ENCODE peak calls at places on chromosome 6, in ten cellular contexts. N is kidney epithelial cell, D is AG04450, E is heart left ventricle, A is left ventricle myocardium inferior, Q is upper lobe of right lung, C is cardiac muscle cell, M is mammary epithelial cell, L is astrocyte, T is lower lobe of right lung. Y is an unnamed sample.

GRCh38 chr6:119174879-119175817 is 96.7 kb upstream of the FAM184A start:
- DNase-seq in N (no peak), D (no peak), E (no peak), A (no peak), Q (no peak), C (no peak), M (no peak), L (peak), T (no peak), Y (peak)

GRCh38 chr6:142680308-142680707 is 264.7 kb downstream of the HIVEP2 start:
- DNase-seq in N (no peak), D (no peak), E (no peak), A (no peak), Q (no peak), C (no peak), M (peak), L (peak), T (no peak), Y (peak)

GRCh38 chr6:35073766-35074471 is 67.2 kb downstream of the TCP11 start:
- DNase-seq in N (no peak), D (no peak), E (no peak), A (peak), Q (no peak), C (no peak), M (no peak), L (no peak), T (peak), Y (no peak)

GRCh38 chr6:57158658-57159057 is 13.5 kb upstream of the BAG2 start:
- DNase-seq in N (no peak), D (no peak), E (no peak), A (no peak), Q (no peak), C (no peak), M (peak), L (no peak), T (no peak), Y (no peak)

GRCh38 chr6:137840252-137840651 is 26.8 kb upstream of the TNFAIP3 start:
- DNase-seq in N (no peak), D (no peak), E (no peak), A (no peak), Q (no peak), C (no peak), M (no peak), L (no peak), T (no peak), Y (no peak)

GRCh38 chr6:35611235-35611634 is 77.5 kb downstream of the FKBP5 start:
- DNase-seq in N (no peak), D (no peak), E (no peak), A (no peak), Q (no peak), C (peak), M (no peak), L (peak), T (no peak), Y (peak)

GRCh38 chr6:37072526-37072925 is 67.1 kb downstream of the FGD2 start:
- DNase-seq in N (no peak), D (no peak), E (no peak), A (no peak), Q (no peak), C (no peak), M (no peak), L (no peak), T (no peak), Y (no peak)

GRCh38 chr6:83226517-83226916 is 33.4 kb downstream of the RWDD2A start:
- DNase-seq in N (no peak), D (no peak), E (no peak), A (no peak), Q (no peak), C (no peak), M (no peak), L (peak), T (no peak), Y (no peak)

GRCh38 chr6:128519931-128520435 is 416 bp downstream of the PTPRK start:
- DNase-seq in N (no peak), D (no peak), E (no peak), A (peak), Q (peak), C (no peak), M (peak), L (peak), T (peak), Y (no peak)

GRCh38 chr6:91117550-91117949 is 530.7 kb upstream of the MAP3K7 start:
- DNase-seq in N (no peak), D (no peak), E (no peak), A (no peak), Q (no peak), C (no peak), M (no peak), L (no peak), T (no peak), Y (no peak)

GRCh38 chr6:33926451-33926850 is 122.6 kb upstream of the MLN start:
- DNase-seq in N (no peak), D (no peak), E (no peak), A (no peak), Q (no peak), C (no peak), M (peak), L (peak), T (no peak), Y (no peak)

GRCh38 chr6:170289108-170289931 is 1.6 kb downstream of the DLL1 start:
- DNase-seq in N (no peak), D (no peak), E (no peak), A (no peak), Q (no peak), C (no peak), M (peak), L (no peak), T (no peak), Y (no peak)
- TF ChIP-seq CTCF in N (no peak), D (no peak), E (no peak), A (no peak), Q (no peak), C (no peak), M (no peak), L (no peak), T (no peak), Y (no peak)

GRCh38 chr6:26484161-26484560 is 15.9 kb upstream of the BTN1A1 start:
- DNase-seq in N (no peak), D (no peak), E (no peak), A (no peak), Q (no peak), C (no peak), M (no peak), L (no peak), T (no peak), Y (no peak)

GRCh38 chr6:26485401-26485800 is 14.7 kb upstream of the BTN1A1 start:
- DNase-seq in N (no peak), D (no peak), E (no peak), A (no peak), Q (no peak), C (no peak), M (no peak), L (no peak), T (no peak), Y (no peak)

GRCh38 chr6:26486358-26486757 is 13.7 kb upstream of the BTN1A1 start:
- DNase-seq in N (no peak), D (no peak), E (no peak), A (no peak), Q (no peak), C (no peak), M (no peak), L (no peak), T (no peak), Y (no peak)

GRCh38 chr6:26482338-26482737 is 17.8 kb upstream of the BTN1A1 start:
- DNase-seq in N (no peak), D (no peak), E (no peak), A (no peak), Q (no peak), C (no peak), M (no peak), L (no peak), T (no peak), Y (no peak)

DNA sequence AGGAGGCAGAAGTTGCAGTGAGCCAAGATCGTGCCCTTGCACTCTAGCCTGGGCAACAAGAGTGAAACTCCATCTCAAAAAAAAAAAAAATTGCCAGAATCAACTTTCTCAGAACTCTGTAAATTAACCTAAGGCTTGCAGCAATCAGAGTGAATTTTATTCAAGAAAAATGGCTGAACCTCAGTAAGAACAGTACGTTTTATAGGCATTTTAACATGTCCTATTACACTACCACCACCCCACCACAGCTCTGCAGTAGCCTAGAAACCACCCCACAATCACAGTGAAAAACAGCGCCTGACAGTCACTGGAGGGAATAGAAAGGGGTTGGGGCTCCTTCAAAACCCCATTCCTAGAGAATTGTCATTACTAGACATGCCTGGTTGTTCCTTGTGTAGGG is 16.4 kb upstream of the BTN1A1 start:
- DNase-seq in N (no peak), D (no peak), E (no peak), A (no peak), Q (no peak), C (no peak), M (no peak), L (no peak), T (no peak), Y (no peak)
- H3K4me3 ChIP-seq in N (no peak), D (no peak), E (no peak), A (no peak), Q (no peak), C (no peak), M (no peak), L (no peak), T (no peak), Y (no peak)

DNA sequence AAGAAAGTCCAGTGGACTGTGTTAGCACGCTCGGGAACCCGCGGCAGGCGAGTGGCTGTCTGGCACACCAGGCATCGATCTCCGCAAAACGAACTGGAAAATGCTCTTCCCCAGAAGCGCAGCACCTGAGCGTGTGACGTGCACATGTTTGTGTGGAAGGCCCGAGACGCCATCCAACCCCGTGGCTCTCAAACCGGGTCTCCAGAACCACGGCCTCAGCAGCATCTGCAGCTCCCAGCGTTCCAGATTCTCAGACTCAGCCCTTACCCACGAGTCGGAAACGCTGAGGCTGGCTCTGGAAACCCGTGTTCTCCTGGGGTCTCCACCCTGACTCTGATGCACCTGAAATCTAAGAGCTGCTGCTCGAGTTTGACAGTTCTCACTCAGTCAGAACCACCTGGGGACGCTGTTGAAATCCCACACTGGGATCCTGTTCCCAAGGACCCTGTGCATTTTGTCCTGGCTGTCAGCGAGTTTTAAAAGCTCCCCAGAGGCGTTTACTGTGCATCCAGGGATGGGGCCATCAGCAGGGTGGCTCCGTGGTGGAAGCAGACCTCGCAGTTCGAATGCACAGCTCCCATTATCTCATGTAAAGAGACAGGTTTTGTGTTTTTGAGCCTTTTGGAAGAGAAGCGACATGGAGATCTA is 69.0 kb downstream of the DLL1 start:
- DNase-seq in N (no peak), D (no peak), E (peak), A (no peak), Q (no peak), C (no peak), M (no peak), L (no peak), T (peak), Y (no peak)
- TF ChIP-seq CTCF in N (no peak), D (no peak), E (no peak), A (no peak), Q (no peak), C (no peak), M (no peak), L (no peak), T (no peak), Y (no peak)

GRCh38 chr6:96834070-96834469 is 3.2 kb downstream of the GPR63 start:
- DNase-seq in N (no peak), D (no peak), E (no peak), A (no peak), Q (no peak), C (no peak), M (no peak), L (no peak), T (no peak), Y (no peak)
- H3K4me3 ChIP-seq in N (no peak), D (no peak), E (no peak), A (no peak), Q (no peak), C (no peak), M (no peak), L (no peak), T (no peak), Y (no peak)